ENCODE peak calls at places on chromosomes 13 and 19, in ten cellular contexts. X, R, N, H, E, S, J, F, A and W are unnamed samples.

GRCh38 chr13:19663416-19663979 is 30.0 kb downstream of the MPHOSPH8 start:
- DNase-seq in X (no peak), R (no peak), N (no peak), H (no peak), E (no peak), S (no peak), J (no peak), F (no peak), A (no peak), W (no peak)

GRCh38 chr13:113354831-113355610 is 8.9 kb downstream of the GRTP1 start:
- DNase-seq in X (no peak), R (no peak), N (no peak), H (peak; percentile 55), E (peak; percentile 26), S (no peak), J (no peak), F (no peak), A (no peak), W (no peak)

GRCh38 chr13:61410669-61411297 is 4.9 kb downstream of the PCDH20 start:
- DNase-seq in X (no peak), R (no peak), N (peak; percentile 1), H (no peak), E (no peak), S (no peak), J (no peak), F (no peak), A (no peak), W (no peak)

GRCh38 chr19:44587863-44588752 is 25.3 kb upstream of the IGSF23 start:
- DNase-seq in X (no peak), R (no peak), N (no peak), H (no peak), E (no peak), S (no peak), J (no peak), F (no peak), A (no peak), W (no peak)

GRCh38 chr19:46950526-46951235 is 69.0 kb upstream of the NPAS1 start:
- DNase-seq in X (no peak), R (no peak), N (no peak), H (no peak), E (no peak), S (no peak), J (no peak), F (no peak), A (no peak), W (no peak)

GRCh38 chr13:83798731-83799130 is 83.5 kb downstream of the SLITRK1 start:
- DNase-seq in X (no peak), R (no peak), N (no peak), H (no peak), E (no peak), S (no peak), J (no peak), F (no peak), A (no peak), W (no peak)

GRCh38 chr13:100508391-100508790 is 80.2 kb downstream of the GGACT start:
- DNase-seq in X (no peak), R (no peak), N (peak; percentile 74), H (no peak), E (no peak), S (no peak), J (no peak), F (no peak), A (no peak), W (no peak)

GRCh38 chr13:28034256-28034655 is 45.8 kb upstream of the URAD start:
- DNase-seq in X (no peak), R (no peak), N (no peak), H (no peak), E (no peak), S (no peak), J (no peak), F (no peak), A (no peak), W (no peak)

GRCh38 chr19:739998-740715 is 10.8 kb upstream of the MISP start:
- DNase-seq in X (no peak), R (no peak), N (no peak), H (no peak), E (no peak), S (no peak), J (no peak), F (no peak), A (no peak), W (no peak)

GRCh38 chr19:19120308-19121156 is 17.7 kb downstream of the TMEM161A start:
- DNase-seq in X (no peak), R (no peak), N (no peak), H (no peak), E (peak; percentile 100), S (peak; percentile 81), J (no peak), F (peak; percentile 64), A (no peak), W (no peak)

GRCh38 chr19:17309198-17309961 is at the start of gene DDA1:
- DNase-seq in X (peak; percentile 96), R (peak; percentile 99), N (peak; percentile 99), H (peak; percentile 99), E (peak; percentile 100), S (peak; percentile 100), J (peak; percentile 89), F (peak; percentile 100), A (peak; percentile 97), W (peak; percentile 99)

GRCh38 chr19:16435238-16435911 is 36.4 kb downstream of the EPS15L1 start:
- DNase-seq in X (no peak), R (no peak), N (no peak), H (no peak), E (no peak), S (no peak), J (no peak), F (peak; percentile 51), A (no peak), W (peak; percentile 40)

GRCh38 chr19:5128932-5129389 is 160.0 kb downstream of the KDM4B start:
- DNase-seq in X (no peak), R (no peak), N (no peak), H (no peak), E (no peak), S (no peak), J (no peak), F (peak; percentile 76), A (no peak), W (no peak)

GRCh38 chr19:15449620-15450527 is at the start of gene WIZ:
- DNase-seq in X (peak; percentile 71), R (peak; percentile 78), N (peak; percentile 38), H (peak; percentile 94), E (peak; percentile 75), S (peak; percentile 87), J (peak; percentile 84), F (peak; percentile 91), A (peak; percentile 77), W (peak; percentile 91)

GRCh38 chr13:42354246-42355117 is 82.5 kb downstream of the AKAP11 start:
- DNase-seq in X (no peak), R (peak; percentile 17), N (no peak), H (no peak), E (no peak), S (no peak), J (no peak), F (no peak), A (no peak), W (no peak)

GRCh38 chr13:43983373-43983772 is 103.7 kb downstream of the LACC1 start:
- DNase-seq in X (no peak), R (no peak), N (no peak), H (no peak), E (no peak), S (no peak), J (no peak), F (no peak), A (no peak), W (no peak)

GRCh38 chr13:93800342-93800741 is 573.7 kb downstream of the GPC6 start:
- DNase-seq in X (no peak), R (no peak), N (no peak), H (no peak), E (no peak), S (no peak), J (no peak), F (no peak), A (no peak), W (no peak)

GRCh38 chr19:50290775-50291174 is 38.4 kb downstream of the KCNC3 start:
- DNase-seq in X (no peak), R (no peak), N (no peak), H (peak; percentile 35), E (no peak), S (no peak), J (no peak), F (no peak), A (no peak), W (no peak)